ENCODE peak calls at places on chromosomes 5 and 9, in five cellular contexts. H is aorta; U is activated CD4-positive, alpha-beta memory T cell treated with anti-CD3 and anti-CD28 coated beads, Interleukin-2, amount 10 ng/mL, durations not matched to agents 7 days and 5 days; B is GOT3; P is right lobe of liver. S is an unnamed sample.
A peak's percentile ranks its signal among the peaks of the same experiment; 100 is the strongest.

GRCh38 chr5:155270737-155271136 is 257.2 kb downstream of the KIF4B start:
- DNase-seq in B (no peak), H (no peak), U (no peak), P (no peak), S (no peak)

GRCh38 chr5:140075371-140075770 is 32.3 kb upstream of the NRG2 start:
- DNase-seq in H (no peak), U (no peak), B (no peak), P (no peak), S (no peak)

GRCh38 chr9:4691794-4692193 is 12.4 kb downstream of the CDC37L1 start:
- DNase-seq in B (no peak), H (no peak), U (no peak), P (no peak), S (no peak)

GRCh38 chr5:178394074-178394473 is 161.5 kb upstream of the PHYKPL start:
- DNase-seq in H (peak; percentile 32), U (no peak), B (no peak), P (peak; percentile 31), S (no peak)

GRCh38 chr9:110762783-110763182 is 94.2 kb downstream of the MUSK start:
- DNase-seq in U (no peak), P (no peak), B (no peak), H (no peak), S (no peak)

GRCh38 chr5:125058185-125058826 is 311.9 kb upstream of the ZNF608 start:
- DNase-seq in H (no peak), B (no peak), U (no peak), P (no peak), S (no peak)

GRCh38 chr5:137217599-137218200 is 281.4 kb downstream of the SPOCK1 start:
- DNase-seq in P (no peak), U (no peak), H (no peak), B (no peak), S (no peak)

GRCh38 chr5:51632794-51633193 is 249.5 kb downstream of the ISL1 start:
- DNase-seq in P (no peak), B (no peak), H (no peak), U (no peak), S (peak; percentile 28)

GRCh38 chr9:114911167-114911821 is 19.1 kb downstream of the TNFSF8 start:
- DNase-seq in H (no peak), P (no peak), B (no peak), U (no peak), S (no peak)

GRCh38 chr5:21121213-21121612 is 1133.2 kb upstream of the CDH18 start:
- DNase-seq in U (no peak), B (no peak), P (no peak), H (no peak), S (no peak)

GRCh38 chr9:4327504-4328191 is 27.8 kb upstream of the GLIS3 start:
- DNase-seq in B (no peak), H (no peak), U (no peak), P (no peak), S (no peak)

GRCh38 chr5:169804861-169805260 is 167.8 kb downstream of the DOCK2 start:
- DNase-seq in B (no peak), H (no peak), U (no peak), P (no peak), S (no peak)

GRCh38 chr9:17531642-17532254 is 47.1 kb upstream of the SH3GL2 start:
- DNase-seq in P (no peak), B (no peak), U (no peak), H (no peak), S (no peak)

GRCh38 chr5:61167382-61167781 is 5.1 kb upstream of the SMIM15 start:
- DNase-seq in B (no peak), U (no peak), P (no peak), H (no peak), S (no peak)

GRCh38 chr9:27189426-27189825 is 80.4 kb downstream of the TEK start:
- DNase-seq in B (no peak), U (no peak), P (no peak), H (no peak), S (no peak)

GRCh38 chr9:33013962-33014664 is 11.0 kb upstream of the DNAJA1 start:
- DNase-seq in B (no peak), P (no peak), U (no peak), H (no peak), S (no peak)

S was measured in Right ventricle myocardium inferior.